ENCODE peak calls at places on chromosomes 1 and 21, in five cellular contexts. R is Peyer's patch, J is prostate gland, X is NB4, G is tibial nerve. E is an unnamed sample.

GRCh38 chr1:14625587-14626447 is 27.3 kb downstream of the KAZN start:
- DNase-seq in G (no peak), R (no peak), X (no peak), J (no peak), E (no peak)

GRCh38 chr1:223143760-223144248 is 756 bp upstream of the TLR5 start:
- DNase-seq in G (no peak), R (peak), X (peak), J (no peak), E (peak)

GRCh38 chr1:21302747-21303715 is 12.8 kb upstream of the ECE1 start:
- DNase-seq in R (no peak), X (no peak), G (no peak), J (no peak), E (no peak)

GRCh38 chr1:43007377-43008105 is 48.9 kb upstream of the SLC2A1 start:
- DNase-seq in X (no peak), R (no peak), G (no peak), J (peak), E (no peak)

GRCh38 chr1:112998592-112999235 is 42.7 kb upstream of the SLC16A1 start:
- DNase-seq in G (no peak), J (no peak), R (no peak), X (peak), E (peak)

GRCh38 chr1:230058619-230059018 is 8.4 kb upstream of the GALNT2 start:
- DNase-seq in R (no peak), X (no peak), J (no peak), G (no peak), E (no peak)

GRCh38 chr1:197481101-197481500 is 213.0 kb downstream of the CRB1 start:
- DNase-seq in X (peak), G (no peak), R (no peak), J (no peak), E (no peak)

GRCh38 chr1:70896224-70896623 is 151.4 kb downstream of the PTGER3 start:
- DNase-seq in J (no peak), X (peak), R (no peak), G (no peak), E (no peak)

GRCh38 chr1:219040291-219040690 is 133.4 kb upstream of the LYPLAL1 start:
- DNase-seq in G (no peak), J (no peak), X (no peak), R (no peak), E (no peak)

GRCh38 chr1:178724734-178725602 is at the start of gene RALGPS2:
- DNase-seq in R (peak), G (peak), J (peak), X (peak), E (peak)

GRCh38 chr1:94110021-94110761 is 10.8 kb downstream of the ABCA4 start:
- DNase-seq in J (no peak), R (no peak), G (no peak), X (no peak), E (no peak)

DNA sequence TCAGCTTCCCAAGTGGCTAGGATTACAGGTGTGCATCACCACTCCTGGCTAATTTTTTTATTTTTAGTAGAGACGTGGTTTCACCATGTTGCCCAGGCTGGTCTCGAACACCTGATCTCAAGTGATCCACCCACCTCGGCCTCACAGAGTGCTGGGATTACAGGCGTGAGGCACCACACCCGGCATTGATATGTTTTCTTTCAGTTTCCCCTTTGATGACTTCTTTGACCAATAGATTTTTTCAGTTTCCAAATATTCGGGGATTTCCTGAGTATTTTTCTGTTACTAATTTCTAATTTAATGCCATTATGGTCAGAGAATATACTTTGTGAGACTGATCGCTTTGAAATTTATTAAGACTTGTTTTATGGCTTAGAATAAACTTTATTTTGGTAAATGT is 406.1 kb downstream of the RYR2 start:
- DNase-seq in X (no peak), G (no peak), R (no peak), J (no peak), E (no peak)
- TF ChIP-seq CTCF in X (no peak), G (no peak), R (no peak), J (no peak), E (no peak)

DNA sequence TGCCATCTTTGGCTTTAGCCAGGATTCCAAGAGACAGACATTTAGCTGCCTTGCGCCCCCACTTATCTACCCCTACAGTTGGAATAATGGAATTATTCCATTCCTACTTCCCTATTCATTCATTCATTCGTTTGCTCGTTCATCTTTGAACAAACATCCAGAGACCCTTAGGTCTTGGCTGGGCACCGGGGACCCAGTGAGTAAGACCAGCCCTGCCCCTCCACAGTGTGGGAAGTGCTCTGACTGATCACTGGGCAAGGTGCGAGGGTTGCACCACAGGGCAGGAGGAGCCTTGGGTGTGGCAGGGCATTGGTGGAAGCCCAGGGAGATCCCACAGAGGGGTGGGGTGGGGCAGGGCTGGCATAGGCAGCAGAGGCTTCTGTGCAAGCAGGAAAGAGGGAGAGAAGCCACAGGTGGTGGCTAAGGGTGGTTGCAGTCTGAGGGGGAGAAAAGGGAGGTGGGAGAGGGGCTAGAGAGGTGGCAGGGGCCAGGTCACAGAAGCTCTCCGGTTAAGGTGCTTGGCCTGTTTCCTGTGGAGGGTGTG is 35.0 kb upstream of the TMEM61 start:
- DNase-seq in G (no peak), X (no peak), R (no peak), J (no peak), E (no peak)
- TF ChIP-seq POLR2A in G (no peak), X (no peak), R (peak), J (no peak), E (no peak)

GRCh38 chr1:213303286-213303685 is 252.2 kb downstream of the RPS6KC1 start:
- DNase-seq in R (no peak), X (no peak), J (no peak), G (no peak), E (peak)
- TF ChIP-seq CTCF in R (no peak), X (no peak), J (no peak), G (no peak), E (no peak)

GRCh38 chr21:36966066-36966845 is at the start of gene HLCS:
- DNase-seq in J (peak), R (peak), X (peak), G (peak), E (peak)
- TF ChIP-seq POLR2A in J (peak), R (peak), X (peak), G (no peak), E (no peak)

DNA sequence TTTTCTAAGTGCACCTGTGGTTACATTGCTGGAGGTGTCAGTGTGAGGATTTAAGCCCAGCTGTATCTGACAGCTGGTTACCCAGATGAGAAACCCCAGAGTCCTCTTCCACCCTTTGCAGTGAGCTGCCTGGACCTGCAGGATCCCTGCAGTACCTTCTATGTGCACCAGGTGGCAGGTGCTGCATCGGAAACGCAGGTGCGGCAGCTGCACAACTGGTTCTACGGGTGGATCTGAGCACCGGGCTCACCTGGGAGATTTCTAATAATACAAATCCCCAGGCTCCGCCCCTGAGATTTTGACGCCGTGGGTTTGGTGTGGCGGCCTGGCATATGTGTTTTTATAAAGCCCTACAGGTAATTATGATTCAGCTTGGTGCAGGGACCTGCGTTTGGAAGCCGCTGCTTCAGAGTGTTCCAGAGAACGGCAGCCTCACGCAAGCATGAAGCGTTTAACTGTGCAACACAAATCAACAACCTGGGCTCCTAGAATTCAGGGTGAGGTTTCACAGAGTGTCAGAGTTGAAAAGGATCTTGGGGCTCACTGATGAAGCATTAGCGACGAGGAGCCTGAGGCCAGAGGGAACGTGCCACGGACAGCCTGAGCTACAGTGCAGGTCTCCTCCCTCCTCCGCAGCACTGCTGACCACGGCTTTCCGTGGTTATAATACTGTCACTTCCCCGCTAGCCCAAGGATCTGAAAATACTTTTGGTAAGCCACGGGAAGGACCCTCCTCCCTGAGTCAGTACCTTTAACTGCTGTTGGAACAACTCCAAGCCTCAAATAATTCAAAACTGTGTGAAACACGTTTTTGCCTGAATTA is 96.7 kb upstream of the TRABD2B start:
- DNase-seq in X (peak), J (peak), G (no peak), R (peak), E (peak)
- TF ChIP-seq CTCF in X (peak), J (peak), G (peak), R (peak), E (peak)